ENCODE peak calls at places on chromosome 3, in six cellular contexts. F, T, J, O, I and E are unnamed samples.

GRCh38 chr3:194078046-194078445 is 57.9 kb upstream of the HES1 start:
- DNase-seq in F (no peak), T (no peak), J (no peak), O (no peak), I (no peak), E (no peak)

GRCh38 chr3:192467230-192468186 is 259.8 kb downstream of the FGF12 start:
- DNase-seq in F (peak; percentile 5), T (peak; percentile 35), J (peak; percentile 11), O (peak; percentile 12), I (no peak), E (peak; percentile 41)

GRCh38 chr3:66261318-66261717 is 40.5 kb downstream of the SLC25A26 start:
- DNase-seq in F (no peak), T (no peak), J (no peak), O (no peak), I (no peak), E (no peak)

GRCh38 chr3:181879926-181880325 is 168.2 kb downstream of the SOX2 start:
- DNase-seq in F (no peak), T (no peak), J (no peak), O (no peak), I (no peak), E (no peak)

GRCh38 chr3:139534444-139534812 is 5.1 kb downstream of the RBP1 start:
- DNase-seq in F (no peak), T (no peak), J (no peak), O (peak; percentile 81), I (no peak), E (peak; percentile 56)

GRCh38 chr3:44210967-44211366 is 30.7 kb upstream of the TOPAZ1 start:
- DNase-seq in F (no peak), T (no peak), J (no peak), O (no peak), I (no peak), E (no peak)

GRCh38 chr3:65734792-65735191 is 303.9 kb downstream of the MAGI1 start:
- DNase-seq in F (no peak), T (no peak), J (no peak), O (no peak), I (no peak), E (no peak)

GRCh38 chr3:23075478-23075877 is 127.6 kb upstream of the UBE2E2 start:
- DNase-seq in F (no peak), T (no peak), J (no peak), O (no peak), I (no peak), E (no peak)

GRCh38 chr3:133573629-133574194 is at the start of gene CDV3:
- DNase-seq in F (no peak), T (no peak), J (no peak), O (no peak), I (no peak), E (no peak)

GRCh38 chr3:76505202-76505875 is 534.6 kb upstream of the ROBO2 start:
- DNase-seq in F (no peak), T (no peak), J (no peak), O (no peak), I (no peak), E (no peak)

GRCh38 chr3:108312656-108313055 is 16.3 kb downstream of the HHLA2 start:
- DNase-seq in F (no peak), T (no peak), J (no peak), O (no peak), I (no peak), E (no peak)

GRCh38 chr3:74302959-74303358 is 311.5 kb downstream of the CNTN3 start:
- DNase-seq in F (no peak), T (no peak), J (no peak), O (no peak), I (no peak), E (no peak)

GRCh38 chr3:179247289-179248020 is 3.5 kb downstream of the KCNMB3 start:
- DNase-seq in F (no peak), T (no peak), J (no peak), O (no peak), I (no peak), E (no peak)

GRCh38 chr3:12049675-12050074 is 45.5 kb downstream of the SYN2 start:
- DNase-seq in F (no peak), T (no peak), J (no peak), O (no peak), I (no peak), E (no peak)

GRCh38 chr3:3800076-3800448 is 831 bp downstream of the LRRN1 start:
- DNase-seq in F (no peak), T (no peak), J (peak; percentile 36), O (no peak), I (peak; percentile 72), E (no peak)